ENCODE peak calls at places on chromosome 20, in five cellular contexts. One of them, this sample, is unnamed.

GRCh38 chr20:45779011-45779915 is 12.4 kb downstream of the WFDC3 start:
- DNase-seq in Peyer's patch: peak; percentile 79
- DNase-seq in IMR-90: peak; percentile 100
- DNase-seq in GM20000: no peak
- DNase-seq in CD8-positive, alpha-beta T cell: no peak
- DNase-seq in this sample: no peak

GRCh38 chr20:59802471-59803221 is 130.8 kb downstream of the SYCP2 start:
- DNase-seq in Peyer's patch: no peak
- DNase-seq in IMR-90: no peak
- DNase-seq in GM20000: no peak
- DNase-seq in CD8-positive, alpha-beta T cell: no peak
- DNase-seq in this sample: no peak

GRCh38 chr20:34980543-34981213 is 25.0 kb downstream of the MYH7B start:
- DNase-seq in Peyer's patch: no peak
- DNase-seq in IMR-90: peak; percentile 22
- DNase-seq in GM20000: no peak
- DNase-seq in CD8-positive, alpha-beta T cell: no peak
- DNase-seq in this sample: no peak

GRCh38 chr20:53608456-53609413 is 15.1 kb upstream of the ZNF217 start:
- DNase-seq in Peyer's patch: peak; percentile 65
- DNase-seq in IMR-90: no peak
- DNase-seq in GM20000: no peak
- DNase-seq in CD8-positive, alpha-beta T cell: no peak
- DNase-seq in this sample: no peak

GRCh38 chr20:32898721-32899120 is 40.0 kb downstream of the EFCAB8 start:
- DNase-seq in Peyer's patch: no peak
- DNase-seq in IMR-90: peak; percentile 56
- DNase-seq in GM20000: no peak
- DNase-seq in CD8-positive, alpha-beta T cell: no peak
- DNase-seq in this sample: no peak

GRCh38 chr20:19903168-19903676 is 113.9 kb upstream of the NAA20 start:
- DNase-seq in Peyer's patch: peak; percentile 75
- DNase-seq in IMR-90: peak; percentile 76
- DNase-seq in GM20000: peak; percentile 73
- DNase-seq in CD8-positive, alpha-beta T cell: no peak
- DNase-seq in this sample: no peak

GRCh38 chr20:3766832-3767433 is 620 bp downstream of the ADISSP start:
- DNase-seq in Peyer's patch: no peak
- DNase-seq in IMR-90: no peak
- DNase-seq in GM20000: no peak
- DNase-seq in CD8-positive, alpha-beta T cell: no peak
- DNase-seq in this sample: no peak

GRCh38 chr20:54134445-54135220 is 39.2 kb downstream of the CYP24A1 start:
- DNase-seq in Peyer's patch: no peak
- DNase-seq in IMR-90: peak; percentile 82
- DNase-seq in GM20000: no peak
- DNase-seq in CD8-positive, alpha-beta T cell: no peak
- DNase-seq in this sample: no peak

GRCh38 chr20:32190608-32191415 is 16.7 kb downstream of the PLAGL2 start:
- DNase-seq in Peyer's patch: peak; percentile 47
- DNase-seq in IMR-90: no peak
- DNase-seq in GM20000: no peak
- DNase-seq in CD8-positive, alpha-beta T cell: no peak
- DNase-seq in this sample: no peak

GRCh38 chr20:59680852-59681251 is 76.5 kb downstream of the PHACTR3 start:
- DNase-seq in Peyer's patch: no peak
- DNase-seq in IMR-90: no peak
- DNase-seq in GM20000: no peak
- DNase-seq in CD8-positive, alpha-beta T cell: no peak
- DNase-seq in this sample: no peak

GRCh38 chr20:34084227-34084923 is 27.7 kb downstream of the EIF2S2 start:
- DNase-seq in Peyer's patch: no peak
- DNase-seq in IMR-90: no peak
- DNase-seq in GM20000: no peak
- DNase-seq in CD8-positive, alpha-beta T cell: no peak
- DNase-seq in this sample: no peak

GRCh38 chr20:33578510-33578909 is 83.6 kb upstream of the C20orf144 start:
- DNase-seq in Peyer's patch: no peak
- DNase-seq in IMR-90: peak; percentile 69
- DNase-seq in GM20000: no peak
- DNase-seq in CD8-positive, alpha-beta T cell: no peak
- DNase-seq in this sample: no peak

GRCh38 chr20:408843-409696 is 971 bp downstream of the RBCK1 start:
- DNase-seq in Peyer's patch: peak; percentile 45
- DNase-seq in IMR-90: no peak
- DNase-seq in GM20000: peak; percentile 52
- DNase-seq in CD8-positive, alpha-beta T cell: no peak
- DNase-seq in this sample: no peak

GRCh38 chr20:62739067-62739466 is 30.4 kb downstream of the NTSR1 start:
- DNase-seq in Peyer's patch: peak; percentile 43
- DNase-seq in IMR-90: no peak
- DNase-seq in GM20000: no peak
- DNase-seq in CD8-positive, alpha-beta T cell: no peak
- DNase-seq in this sample: no peak

GRCh38 chr20:39855056-39855455 is 834.0 kb downstream of the MAFB start:
- DNase-seq in Peyer's patch: no peak
- DNase-seq in IMR-90: no peak
- DNase-seq in GM20000: no peak
- DNase-seq in CD8-positive, alpha-beta T cell: no peak
- DNase-seq in this sample: no peak

GRCh38 chr20:45518282-45518681 is 2.9 kb upstream of the SPINT3 start:
- DNase-seq in Peyer's patch: no peak
- DNase-seq in IMR-90: no peak
- DNase-seq in GM20000: no peak
- DNase-seq in CD8-positive, alpha-beta T cell: no peak
- DNase-seq in this sample: no peak

GRCh38 chr20:63612276-63612931 is 14.5 kb downstream of the GMEB2 start:
- DNase-seq in Peyer's patch: no peak
- DNase-seq in IMR-90: no peak
- DNase-seq in GM20000: no peak
- DNase-seq in CD8-positive, alpha-beta T cell: no peak
- DNase-seq in this sample: no peak

GRCh38 chr20:63328026-63328700 is 33.0 kb downstream of the CHRNA4 start:
- DNase-seq in Peyer's patch: no peak
- DNase-seq in IMR-90: no peak
- DNase-seq in GM20000: no peak
- DNase-seq in CD8-positive, alpha-beta T cell: no peak
- DNase-seq in this sample: no peak

GRCh38 chr20:46491354-46491753 is 22.0 kb downstream of the ZNF334 start:
- DNase-seq in Peyer's patch: no peak
- DNase-seq in IMR-90: no peak
- DNase-seq in GM20000: no peak
- DNase-seq in CD8-positive, alpha-beta T cell: no peak
- DNase-seq in this sample: no peak

GRCh38 chr20:59157064-59157463 is 6.6 kb upstream of the ZNF831 start:
- DNase-seq in Peyer's patch: no peak
- DNase-seq in IMR-90: no peak
- DNase-seq in GM20000: no peak
- DNase-seq in CD8-positive, alpha-beta T cell: no peak
- DNase-seq in this sample: no peak

GRCh38 chr20:35002426-35003210 is 47.0 kb downstream of the MYH7B start:
- DNase-seq in Peyer's patch: no peak
- DNase-seq in IMR-90: no peak
- DNase-seq in GM20000: no peak
- DNase-seq in CD8-positive, alpha-beta T cell: no peak
- DNase-seq in this sample: no peak

GRCh38 chr20:62588458-62589149 is 53.7 kb upstream of the SLCO4A1 start:
- DNase-seq in Peyer's patch: no peak
- DNase-seq in IMR-90: no peak
- DNase-seq in GM20000: no peak
- DNase-seq in CD8-positive, alpha-beta T cell: no peak
- DNase-seq in this sample: no peak

GRCh38 chr20:37504404-37505096 is 16.5 kb upstream of the NNAT start:
- DNase-seq in Peyer's patch: no peak
- DNase-seq in IMR-90: peak; percentile 13
- DNase-seq in GM20000: no peak
- DNase-seq in CD8-positive, alpha-beta T cell: no peak
- DNase-seq in this sample: no peak

GRCh38 chr20:5002077-5002413 is 735 bp upstream of the SLC23A2 start:
- DNase-seq in Peyer's patch: no peak
- DNase-seq in IMR-90: no peak
- DNase-seq in GM20000: no peak
- DNase-seq in CD8-positive, alpha-beta T cell: no peak
- DNase-seq in this sample: no peak

GRCh38 chr20:41308290-41308691 is 9.2 kb downstream of the ZHX3 start:
- DNase-seq in Peyer's patch: no peak
- DNase-seq in IMR-90: peak; percentile 86
- DNase-seq in GM20000: no peak
- DNase-seq in CD8-positive, alpha-beta T cell: no peak
- DNase-seq in this sample: no peak

GRCh38 chr20:41173161-41173721 is 35.9 kb downstream of the PLCG1 start:
- DNase-seq in Peyer's patch: peak; percentile 91
- DNase-seq in IMR-90: peak; percentile 80
- DNase-seq in GM20000: peak; percentile 71
- DNase-seq in CD8-positive, alpha-beta T cell: peak; percentile 56
- DNase-seq in this sample: peak; percentile 76

GRCh38 chr20:36861875-36862801 is 13.8 kb upstream of the TLDC2 start:
- DNase-seq in Peyer's patch: peak; percentile 85
- DNase-seq in IMR-90: peak; percentile 83
- DNase-seq in GM20000: no peak
- DNase-seq in CD8-positive, alpha-beta T cell: no peak
- DNase-seq in this sample: no peak

GRCh38 chr20:34268851-34269668 is 27.8 kb downstream of the ASIP start:
- DNase-seq in Peyer's patch: peak; percentile 51
- DNase-seq in IMR-90: no peak
- DNase-seq in GM20000: peak; percentile 38
- DNase-seq in CD8-positive, alpha-beta T cell: peak; percentile 13
- DNase-seq in this sample: peak; percentile 24

GRCh38 chr20:48770700-48771099 is 57.1 kb downstream of the PREX1 start:
- DNase-seq in Peyer's patch: no peak
- DNase-seq in IMR-90: no peak
- DNase-seq in GM20000: no peak
- DNase-seq in CD8-positive, alpha-beta T cell: no peak
- DNase-seq in this sample: no peak
- TF ChIP-seq CTCF in Peyer's patch: no peak
- TF ChIP-seq CTCF in IMR-90: no peak
- TF ChIP-seq CTCF in GM20000: no peak
- TF ChIP-seq CTCF in CD8-positive, alpha-beta T cell: no peak
- TF ChIP-seq CTCF in this sample: no peak

DNA sequence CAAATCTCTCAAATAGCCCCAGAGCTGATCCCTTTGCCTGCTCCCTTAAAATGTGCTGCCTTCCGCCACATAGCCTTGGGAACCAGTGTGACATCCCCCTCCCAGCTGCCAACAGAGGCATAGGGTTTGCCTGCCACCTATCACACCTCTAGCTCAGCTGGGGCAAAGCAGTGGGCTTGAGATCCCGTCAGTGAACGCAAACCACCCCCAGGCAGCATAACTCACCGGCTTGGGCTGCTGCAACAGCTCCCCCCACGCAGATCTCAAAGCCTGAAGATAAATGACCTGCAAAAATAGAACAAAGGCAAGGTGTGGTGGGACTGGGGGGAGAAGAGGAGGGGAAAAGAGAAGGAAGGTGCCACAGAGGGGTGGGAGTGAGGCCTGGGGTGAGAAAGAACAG is 1.5 kb downstream of the PDYN start:
- DNase-seq in Peyer's patch: no peak
- DNase-seq in IMR-90: no peak
- DNase-seq in GM20000: no peak
- DNase-seq in CD8-positive, alpha-beta T cell: no peak
- DNase-seq in this sample: no peak
- TF ChIP-seq CTCF in Peyer's patch: no peak
- TF ChIP-seq CTCF in IMR-90: no peak
- TF ChIP-seq CTCF in GM20000: no peak
- TF ChIP-seq CTCF in CD8-positive, alpha-beta T cell: no peak
- TF ChIP-seq CTCF in this sample: no peak

GRCh38 chr20:8389381-8390368 is 257.6 kb downstream of the PLCB1 start:
- DNase-seq in Peyer's patch: no peak
- DNase-seq in IMR-90: peak; percentile 59
- DNase-seq in GM20000: peak; percentile 8
- DNase-seq in CD8-positive, alpha-beta T cell: no peak
- DNase-seq in this sample: no peak
- TF ChIP-seq CTCF in Peyer's patch: peak; percentile 64
- TF ChIP-seq CTCF in IMR-90: peak; percentile 51
- TF ChIP-seq CTCF in GM20000: peak; percentile 15
- TF ChIP-seq CTCF in CD8-positive, alpha-beta T cell: peak; percentile 74
- TF ChIP-seq CTCF in this sample: peak; percentile 70

DNA sequence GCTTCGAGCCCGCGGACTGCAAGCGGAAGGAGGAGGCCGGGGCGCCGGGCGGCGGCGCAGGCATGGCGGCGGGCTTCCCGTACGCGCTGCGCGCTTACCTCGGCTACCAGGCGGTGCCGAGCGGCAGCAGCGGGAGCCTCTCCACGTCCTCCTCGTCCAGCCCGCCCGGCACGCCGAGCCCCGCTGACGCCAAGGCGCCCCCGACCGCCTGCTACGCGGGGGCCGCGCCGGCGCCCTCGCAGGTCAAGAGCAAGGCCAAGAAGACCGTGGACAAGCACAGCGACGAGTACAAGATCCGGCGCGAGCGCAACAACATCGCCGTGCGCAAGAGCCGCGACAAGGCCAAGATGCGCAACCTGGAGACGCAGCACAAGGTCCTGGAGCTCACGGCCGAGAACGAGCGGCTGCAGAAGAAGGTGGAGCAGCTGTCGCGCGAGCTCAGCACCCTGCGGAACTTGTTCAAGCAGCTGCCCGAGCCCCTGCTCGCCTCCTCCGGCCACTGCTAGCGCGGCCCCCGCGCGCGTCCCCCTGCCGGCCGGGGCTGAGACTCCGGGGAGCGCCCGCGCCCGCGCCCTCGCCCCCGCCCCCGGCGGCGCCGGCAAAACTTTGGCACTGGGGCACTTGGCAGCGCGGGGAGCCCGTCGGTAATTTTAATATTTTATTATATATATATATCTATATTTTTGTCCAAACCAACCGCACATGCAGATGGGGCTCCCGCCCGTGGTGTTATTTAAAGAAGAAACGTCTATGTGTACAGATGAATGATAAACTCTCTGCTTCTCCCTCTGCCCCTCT is 1.1 kb downstream of the CEBPB start:
- DNase-seq in Peyer's patch: peak; percentile 73
- DNase-seq in IMR-90: peak; percentile 28
- DNase-seq in GM20000: peak; percentile 81
- DNase-seq in CD8-positive, alpha-beta T cell: peak; percentile 49
- DNase-seq in this sample: peak; percentile 68
- TF ChIP-seq CTCF in Peyer's patch: no peak
- TF ChIP-seq CTCF in IMR-90: peak; percentile 25
- TF ChIP-seq CTCF in GM20000: peak; percentile 17
- TF ChIP-seq CTCF in CD8-positive, alpha-beta T cell: peak; percentile 48
- TF ChIP-seq CTCF in this sample: peak; percentile 69

GRCh38 chr20:57427239-57428127 is 36.3 kb downstream of the RBM38 start:
- DNase-seq in Peyer's patch: no peak
- DNase-seq in IMR-90: no peak
- DNase-seq in GM20000: no peak
- DNase-seq in CD8-positive, alpha-beta T cell: no peak
- DNase-seq in this sample: no peak

GRCh38 chr20:57425150-57426013 is 34.2 kb downstream of the RBM38 start:
- DNase-seq in Peyer's patch: no peak
- DNase-seq in IMR-90: peak; percentile 8
- DNase-seq in GM20000: no peak
- DNase-seq in CD8-positive, alpha-beta T cell: no peak
- DNase-seq in this sample: no peak

GRCh38 chr20:57426831-57427230 is 35.6 kb downstream of the RBM38 start:
- DNase-seq in Peyer's patch: no peak
- DNase-seq in IMR-90: no peak
- DNase-seq in GM20000: no peak
- DNase-seq in CD8-positive, alpha-beta T cell: no peak
- DNase-seq in this sample: no peak

GRCh38 chr20:57428611-57429496 is 37.7 kb downstream of the RBM38 start:
- DNase-seq in Peyer's patch: no peak
- DNase-seq in IMR-90: no peak
- DNase-seq in GM20000: no peak
- DNase-seq in CD8-positive, alpha-beta T cell: no peak
- DNase-seq in this sample: no peak

GRCh38 chr20:57426156-57426769 is 35.1 kb downstream of the RBM38 start:
- DNase-seq in Peyer's patch: no peak
- DNase-seq in IMR-90: no peak
- DNase-seq in GM20000: no peak
- DNase-seq in CD8-positive, alpha-beta T cell: no peak
- DNase-seq in this sample: no peak
- TF ChIP-seq CTCF in Peyer's patch: no peak
- TF ChIP-seq CTCF in IMR-90: no peak
- TF ChIP-seq CTCF in GM20000: no peak
- TF ChIP-seq CTCF in CD8-positive, alpha-beta T cell: no peak
- TF ChIP-seq CTCF in this sample: no peak